ENCODE peak calls at places on chromosome 16, in four cellular contexts. L is BJ, N is A549, O is AG08396. X is an unnamed sample.

GRCh38 chr16:84885024-84885910 is 65.5 kb downstream of the CRISPLD2 start:
- DNase-seq in L (no peak), N (no peak), O (no peak), X (no peak)

GRCh38 chr16:67449328-67449727 is 18.4 kb downstream of the HSD11B2 start:
- DNase-seq in L (no peak), N (no peak), O (no peak), X (no peak)

GRCh38 chr16:49734330-49734729 is 121.6 kb downstream of the ZNF423 start:
- DNase-seq in L (no peak), N (no peak), O (no peak), X (no peak)

GRCh38 chr16:66382966-66383299 is 16.4 kb downstream of the CDH5 start:
- DNase-seq in L (peak; percentile 31), N (peak; percentile 58), O (peak; percentile 60), X (no peak)

GRCh38 chr16:65218348-65218747 is 96.5 kb upstream of the CDH11 start:
- DNase-seq in L (no peak), N (no peak), O (no peak), X (no peak)

GRCh38 chr16:22075043-22075757 is 17.1 kb upstream of the VWA3A start:
- DNase-seq in L (no peak), N (no peak), O (peak; percentile 35), X (no peak)

GRCh38 chr16:80158766-80159165 is 382.0 kb upstream of the DYNLRB2 start:
- DNase-seq in L (peak; percentile 50), N (peak; percentile 12), O (peak; percentile 52), X (no peak)

GRCh38 chr16:14354561-14355351 is 275.3 kb downstream of the PARN start:
- DNase-seq in L (no peak), N (no peak), O (no peak), X (no peak)

GRCh38 chr16:70705056-70705455 is 19.2 kb upstream of the MTSS2 start:
- DNase-seq in L (no peak), N (no peak), O (peak; percentile 29), X (no peak)

GRCh38 chr16:5442054-5442453 is 344.5 kb upstream of the EEF2KMT start:
- DNase-seq in L (no peak), N (no peak), O (no peak), X (no peak)

GRCh38 chr16:50247906-50248608 is 18.3 kb upstream of the ADCY7 start:
- DNase-seq in L (no peak), N (no peak), O (no peak), X (no peak)

GRCh38 chr16:78211951-78212350 is 112.5 kb downstream of the WWOX start:
- DNase-seq in L (no peak), N (no peak), O (no peak), X (no peak)

GRCh38 chr16:1781758-1782407 is 488 bp downstream of the SPSB3 start:
- DNase-seq in L (no peak), N (peak; percentile 35), O (peak; percentile 65), X (no peak)

X was measured in HuH-7.5.